ENCODE peak calls at places on chromosomes 3 and 15, in four cellular contexts. Q is hepatic stellate cell; H is activated CD8-positive, alpha-beta memory T cell treated with anti-CD3 and anti-CD28 coated beads for 1 hour; M is GM12865. G is an unnamed sample.

GRCh38 chr15:96320703-96321421 is 9.6 kb upstream of the NR2F2 start:
- DNase-seq in M (no peak), Q (peak; percentile 21), H (no peak), G (no peak)

GRCh38 chr3:46693038-46693896 is at the start of gene ALS2CL:
- DNase-seq in M (peak; percentile 30), H (peak; percentile 35), Q (peak; percentile 76), G (peak; percentile 95)

GRCh38 chr15:41891946-41892345 is 1.9 kb downstream of the SPTBN5 start:
- DNase-seq in H (no peak), Q (no peak), M (no peak), G (no peak)

GRCh38 chr3:52798978-52799476 is 4.4 kb downstream of the ITIH3 start:
- DNase-seq in H (no peak), M (peak; percentile 45), Q (peak; percentile 41), G (peak; percentile 92)

GRCh38 chr3:58899159-58899952 is 150.5 kb downstream of the CFAP20DC start:
- DNase-seq in H (no peak), M (peak; percentile 65), Q (no peak), G (no peak)

GRCh38 chr15:61275901-61276300 is 46.8 kb upstream of the RORA start:
- DNase-seq in M (no peak), H (no peak), Q (no peak), G (no peak)

GRCh38 chr15:39016706-39017105 is 452.1 kb upstream of the RASGRP1 start:
- DNase-seq in Q (peak; percentile 27), M (no peak), H (no peak), G (peak; percentile 13)

GRCh38 chr15:36558921-36559320 is 20.5 kb upstream of the CDIN1 start:
- DNase-seq in Q (no peak), M (no peak), H (no peak), G (no peak)

GRCh38 chr15:40481671-40482070 is 10.9 kb downstream of the CHST14 start:
- DNase-seq in H (no peak), Q (no peak), M (no peak), G (no peak)

GRCh38 chr15:28182216-28182615 is 83.1 kb upstream of the OCA2 start:
- DNase-seq in M (no peak), Q (no peak), H (no peak), G (no peak)

GRCh38 chr3:71662056-71662455 is 63.1 kb downstream of the EIF4E3 start:
- DNase-seq in Q (no peak), H (no peak), M (no peak), G (no peak)

GRCh38 chr3:111936191-111936841 is 42.5 kb upstream of the ABHD10 start:
- DNase-seq in H (no peak), M (no peak), Q (peak; percentile 53), G (peak; percentile 60)

GRCh38 chr15:29533667-29534066 is 264.0 kb upstream of the NSMCE3 start:
- DNase-seq in M (no peak), Q (no peak), H (no peak), G (no peak)

GRCh38 chr3:11601446-11602241 is 42.1 kb downstream of the VGLL4 start:
- DNase-seq in M (peak; percentile 72), Q (no peak), H (no peak), G (peak; percentile 43)

GRCh38 chr3:190338717-190339116 is 16.5 kb upstream of the CLDN1 start:
- DNase-seq in H (no peak), Q (no peak), M (no peak), G (no peak)

GRCh38 chr3:12198301-12198700 is 39.6 kb upstream of the TIMP4 start:
- DNase-seq in H (no peak), Q (peak; percentile 22), M (no peak), G (no peak)

GRCh38 chr3:16801698-16802097 is 83.1 kb upstream of the PLCL2 start:
- DNase-seq in M (peak; percentile 24), Q (no peak), H (no peak), G (no peak)

GRCh38 chr15:81275711-81276417 is 48.1 kb downstream of the STARD5 start:
- DNase-seq in M (no peak), H (no peak), Q (no peak), G (no peak)